ENCODE peak calls at places on chromosomes 1 and 21, in five cellular contexts. L is cardiac muscle cell, C is SK-MEL-5, B is T1000, Y is transverse colon. T is an unnamed sample.

GRCh38 chr1:182315157-182315556 is 76.4 kb downstream of the GLUL start:
- DNase-seq in B (no peak), L (no peak), Y (peak), C (no peak), T (no peak)

GRCh38 chr1:31335007-31335406 is 37.9 kb downstream of the FABP3 start:
- DNase-seq in C (peak), L (peak), Y (no peak), B (no peak), T (peak)

GRCh38 chr1:205563927-205564441 is 59.5 kb downstream of the CDK18 start:
- DNase-seq in L (no peak), C (peak), B (no peak), Y (peak), T (no peak)

GRCh38 chr1:172902861-172903381 is 147.8 kb downstream of the TNFSF18 start:
- DNase-seq in Y (no peak), C (peak), L (no peak), B (no peak), T (no peak)

GRCh38 chr1:119546641-119547040 is 39.6 kb downstream of the HSD3B1 start:
- DNase-seq in C (no peak), L (no peak), B (no peak), Y (no peak), T (no peak)

GRCh38 chr1:15264769-15265168 is 17.7 kb downstream of the FHAD1 start:
- DNase-seq in Y (no peak), L (no peak), C (no peak), B (no peak), T (no peak)

GRCh38 chr1:24932725-24933294 is 2.7 kb upstream of the RUNX3 start:
- DNase-seq in B (no peak), C (no peak), Y (no peak), L (no peak), T (no peak)

GRCh38 chr1:205263580-205264190 is 35.9 kb downstream of the TMCC2 start:
- DNase-seq in C (no peak), B (no peak), L (no peak), Y (no peak), T (no peak)

GRCh38 chr1:100624886-100625430 is 87.0 kb downstream of the GPR88 start:
- DNase-seq in Y (no peak), B (no peak), C (no peak), L (no peak), T (no peak)

GRCh38 chr1:244049142-244049968 is 1.7 kb upstream of the ZBTB18 start:
- DNase-seq in Y (peak), C (no peak), B (no peak), L (peak), T (peak)

GRCh38 chr1:194889310-194889709 is 1702.9 kb upstream of the B3GALT2 start:
- DNase-seq in C (no peak), Y (no peak), L (no peak), B (no peak), T (no peak)

GRCh38 chr1:97875996-97876395 is 44.8 kb downstream of the DPYD start:
- DNase-seq in C (no peak), L (no peak), B (no peak), Y (no peak), T (no peak)

GRCh38 chr1:204623365-204623893 is 62.1 kb downstream of the LRRN2 start:
- DNase-seq in L (peak), B (no peak), C (peak), Y (peak), T (no peak)

GRCh38 chr1:23594927-23595353 is 35.6 kb upstream of the ID3 start:
- DNase-seq in Y (peak), L (no peak), B (no peak), C (no peak), T (no peak)

GRCh38 chr1:1298861-1299685 is 8.7 kb downstream of the ACAP3 start:
- DNase-seq in B (no peak), Y (no peak), C (peak), L (peak), T (peak)

GRCh38 chr1:234989019-234989418 is 139.6 kb downstream of the TOMM20 start:
- DNase-seq in C (no peak), B (no peak), L (no peak), Y (no peak), T (no peak)

GRCh38 chr21:33399821-33400220 is 3.4 kb upstream of the IFNGR2 start:
- DNase-seq in C (no peak), Y (no peak), L (no peak), B (no peak), T (no peak)

GRCh38 chr1:115280073-115280472 is 58.0 kb downstream of the NGF start:
- DNase-seq in C (no peak), L (no peak), Y (no peak), B (no peak), T (no peak)

GRCh38 chr1:215568287-215568692 is 1.2 kb downstream of the KCTD3 start:
- DNase-seq in L (peak), Y (no peak), B (no peak), C (peak), T (peak)

GRCh38 chr1:52842643-52843310 is at the start of gene ZYG11A:
- DNase-seq in Y (peak), C (peak), B (peak), L (peak), T (no peak)

GRCh38 chr21:45594721-45595489 is 48.6 kb upstream of the PCBP3 start:
- DNase-seq in L (no peak), Y (no peak), C (no peak), B (no peak), T (no peak)

T was measured in pons.